ENCODE peak calls at places on chromosomes 12 and 14, in four cellular contexts. A is NCI-H345; C is stimulated activated CD4-positive, alpha-beta T cell treated with anti-CD3 and anti-CD28 coated beads, Interleukin-4, amount 100 ng/mL, for 4 hours; H is mucosa of descending colon. T is an unnamed sample.

GRCh38 chr12:5433081-5433839 is 1.4 kb downstream of the NTF3 start:
- DNase-seq in H (no peak), C (no peak), A (peak; percentile 57), T (no peak)

GRCh38 chr14:89232366-89233070 is 184.5 kb downstream of the FOXN3 start:
- DNase-seq in A (no peak), H (no peak), C (no peak), T (no peak)

GRCh38 chr14:86402547-86402946 is 872.6 kb downstream of the FLRT2 start:
- DNase-seq in H (no peak), C (no peak), A (no peak), T (no peak)

GRCh38 chr14:22657861-22658260 is 13.7 kb upstream of the OR6J1 start:
- DNase-seq in A (no peak), C (no peak), H (no peak), T (no peak)

GRCh38 chr14:33702293-33702692 is 248.6 kb downstream of the EGLN3 start:
- DNase-seq in A (no peak), C (no peak), H (no peak), T (no peak)

GRCh38 chr12:129863938-129864337 is 39.9 kb downstream of the TMEM132D start:
- DNase-seq in C (no peak), A (no peak), H (no peak), T (no peak)

GRCh38 chr12:32290411-32290810 is 108.9 kb upstream of the FGD4 start:
- DNase-seq in A (no peak), C (no peak), H (no peak), T (no peak)

GRCh38 chr12:6097384-6097783 is 27.1 kb downstream of the VWF start:
- DNase-seq in H (no peak), A (no peak), C (no peak), T (no peak)